ENCODE peak calls at places on chromosomes 16 and 17, in six cellular contexts. S, R, N, C, X and D are unnamed samples.

GRCh38 chr16:79505344-79505743 is 95.2 kb downstream of the MAF start:
- DNase-seq in X (no peak), N (no peak), C (no peak), S (no peak), R (no peak), D (no peak)

GRCh38 chr16:24544640-24545039 is 5.3 kb downstream of the RBBP6 start:
- DNase-seq in S (no peak), R (no peak), X (peak; percentile 26), C (no peak), N (no peak), D (no peak)

GRCh38 chr17:30956764-30957374 is 14.0 kb upstream of the RNF135 start:
- DNase-seq in N (no peak), X (peak; percentile 21), C (no peak), R (no peak), S (no peak), D (peak; percentile 4)

GRCh38 chr17:58332720-58333395 is 4.3 kb upstream of the TSPOAP1 start:
- DNase-seq in X (no peak), C (no peak), R (peak; percentile 82), S (no peak), N (peak; percentile 88), D (no peak)

GRCh38 chr17:50931003-50931878 is 65.1 kb upstream of the TOB1 start:
- DNase-seq in N (peak; percentile 61), X (peak; percentile 88), C (peak; percentile 81), S (peak; percentile 36), R (peak; percentile 50), D (peak; percentile 89)

GRCh38 chr17:58487589-58488427 is at the start of gene HSF5:
- DNase-seq in N (peak; percentile 87), S (peak; percentile 61), C (no peak), R (peak; percentile 78), X (no peak), D (no peak)

GRCh38 chr17:71494045-71494444 is 626.8 kb upstream of the SOX9 start:
- DNase-seq in S (no peak), C (no peak), X (peak; percentile 16), N (no peak), R (no peak), D (no peak)

GRCh38 chr16:74999683-75000480 is 1.1 kb downstream of the ZNRF1 start:
- DNase-seq in N (peak; percentile 75), S (peak; percentile 47), C (peak; percentile 73), R (peak; percentile 73), X (peak; percentile 58), D (peak; percentile 36)

GRCh38 chr17:12040478-12040877 is 19.8 kb downstream of the MAP2K4 start:
- DNase-seq in X (no peak), S (no peak), C (no peak), N (no peak), R (no peak), D (no peak)

GRCh38 chr17:75152971-75153853 is 1.1 kb downstream of the JPT1 start:
- DNase-seq in S (no peak), N (peak; percentile 28), C (no peak), R (peak; percentile 45), X (peak; percentile 41), D (peak; percentile 56)

GRCh38 chr16:58047557-58048348 is 22.2 kb downstream of the MMP15 start:
- DNase-seq in R (no peak), N (no peak), C (no peak), X (no peak), S (no peak), D (no peak)

GRCh38 chr17:78802459-78802858 is 20.4 kb upstream of the CYTH1 start:
- DNase-seq in S (no peak), X (no peak), C (no peak), R (no peak), N (no peak), D (no peak)

GRCh38 chr16:9015489-9015888 is 51.8 kb upstream of the USP7 start:
- DNase-seq in X (no peak), C (no peak), R (no peak), S (no peak), N (no peak), D (no peak)

GRCh38 chr17:59888145-59888750 is 4.5 kb downstream of the TUBD1 start:
- DNase-seq in N (no peak), X (no peak), S (no peak), R (no peak), C (no peak), D (no peak)

GRCh38 chr16:1964046-1964505 is 550 bp downstream of the RPS2 start:
- DNase-seq in R (peak; percentile 59), N (peak; percentile 63), C (no peak), S (no peak), X (no peak), D (no peak)

GRCh38 chr16:73196670-73197069 is 148.7 kb upstream of the ZFHX3 start:
- DNase-seq in C (no peak), N (peak; percentile 12), R (peak; percentile 56), X (peak; percentile 63), S (no peak), D (peak; percentile 16)

GRCh38 chr16:10551881-10552280 is 28.5 kb downstream of the EMP2 start:
- DNase-seq in N (no peak), R (no peak), S (no peak), X (no peak), C (no peak), D (no peak)

GRCh38 chr16:75293746-75294145 is 42.3 kb upstream of the BCAR1 start:
- DNase-seq in C (no peak), R (no peak), X (no peak), N (no peak), S (no peak), D (no peak)

GRCh38 chr16:88838566-88838965 is 18.2 kb downstream of the GALNS start:
- DNase-seq in X (no peak), S (no peak), N (no peak), R (no peak), C (no peak), D (no peak)

GRCh38 chr16:11309895-11310633 is 28.9 kb upstream of the PRM1 start:
- DNase-seq in X (no peak), S (no peak), N (no peak), C (no peak), R (no peak), D (no peak)

GRCh38 chr17:8153550-8153956 is 1.3 kb upstream of the PER1 start:
- DNase-seq in X (peak; percentile 81), N (no peak), S (no peak), R (no peak), C (peak; percentile 67), D (peak; percentile 93)

GRCh38 chr17:67132366-67132765 is 88.0 kb downstream of the CACNG1 start:
- DNase-seq in S (no peak), N (no peak), C (no peak), R (no peak), X (no peak), D (no peak)

GRCh38 chr17:62869885-62870580 is 61.9 kb upstream of the MARCHF10 start:
- DNase-seq in S (no peak), C (peak; percentile 71), N (peak; percentile 7), R (no peak), X (peak; percentile 31), D (no peak)

GRCh38 chr16:12609937-12610699 is 193.6 kb downstream of the CPPED1 start:
- DNase-seq in R (no peak), C (no peak), N (no peak), S (no peak), X (no peak), D (no peak)

GRCh38 chr17:28878981-28879380 is 18.6 kb downstream of the FLOT2 start:
- DNase-seq in X (peak; percentile 62), N (no peak), S (no peak), C (no peak), R (no peak), D (peak; percentile 20)

GRCh38 chr16:17578921-17579876 is 108.4 kb upstream of the XYLT1 start:
- DNase-seq in C (peak; percentile 73), X (peak; percentile 67), N (peak; percentile 55), S (peak; percentile 21), R (peak; percentile 76), D (peak; percentile 71)

GRCh38 chr16:27408012-27408601 is 6.1 kb downstream of the IL21R start:
- DNase-seq in R (peak; percentile 55), N (peak; percentile 49), S (no peak), X (peak; percentile 57), C (no peak), D (peak; percentile 49)

GRCh38 chr17:28570716-28571254 is 539 bp downstream of the PIGS start:
- DNase-seq in S (peak; percentile 48), C (no peak), N (peak; percentile 62), R (peak; percentile 67), X (peak; percentile 32), D (no peak)

GRCh38 chr16:58732545-58733247 is 1.4 kb downstream of the GOT2 start:
- DNase-seq in S (no peak), N (peak; percentile 44), R (no peak), C (no peak), X (no peak), D (peak; percentile 33)

GRCh38 chr17:39357978-39358377 is 43.4 kb downstream of the FBXL20 start:
- DNase-seq in X (no peak), C (peak; percentile 6), S (no peak), N (no peak), R (no peak), D (no peak)

GRCh38 chr17:68821860-68822693 is 133.1 kb downstream of the ABCA8 start:
- DNase-seq in R (no peak), S (no peak), N (no peak), X (peak; percentile 72), C (no peak), D (peak; percentile 79)

GRCh38 chr16:11679250-11679649 is 11.0 kb downstream of the SNN start:
- DNase-seq in N (no peak), S (no peak), R (no peak), X (no peak), C (no peak), D (no peak)